ENCODE peak calls at places on chromosomes 16 and 17, in seven cellular contexts. One of them, this sample, is unnamed.

GRCh38 chr16:81633680-81634379 is 145.3 kb upstream of the PLCG2 start:
- DNase-seq in H9: no peak
- DNase-seq in H1: no peak
- DNase-seq in IMR-90: no peak
- DNase-seq in mesenchymal stem cell: no peak
- DNase-seq in neuronal stem cell: no peak
- DNase-seq in mesendoderm: no peak
- DNase-seq in this sample: no peak

GRCh38 chr16:54115558-54115957 is 171.0 kb downstream of the IRX3 start:
- DNase-seq in H9: no peak
- DNase-seq in H1: no peak
- DNase-seq in IMR-90: no peak
- DNase-seq in mesenchymal stem cell: no peak
- DNase-seq in neuronal stem cell: no peak
- DNase-seq in mesendoderm: no peak
- DNase-seq in this sample: no peak

GRCh38 chr17:9928601-9929341 is 23.7 kb upstream of the RCVRN start:
- DNase-seq in H9: peak
- DNase-seq in H1: peak
- DNase-seq in IMR-90: peak
- DNase-seq in mesenchymal stem cell: peak
- DNase-seq in neuronal stem cell: peak
- DNase-seq in mesendoderm: peak
- DNase-seq in this sample: peak

GRCh38 chr17:21388944-21389343 is 12.8 kb downstream of the KCNJ12 start:
- DNase-seq in H9: no peak
- DNase-seq in H1: no peak
- DNase-seq in IMR-90: no peak
- DNase-seq in mesenchymal stem cell: no peak
- DNase-seq in neuronal stem cell: no peak
- DNase-seq in mesendoderm: no peak
- DNase-seq in this sample: no peak

GRCh38 chr17:73393962-73394361 is 82.2 kb upstream of the CDC42EP4 start:
- DNase-seq in H9: peak
- DNase-seq in H1: no peak
- DNase-seq in IMR-90: peak
- DNase-seq in mesenchymal stem cell: peak
- DNase-seq in neuronal stem cell: no peak
- DNase-seq in mesendoderm: peak
- DNase-seq in this sample: no peak

GRCh38 chr16:4697867-4698291 is 4.5 kb downstream of the NUDT16L1 start:
- DNase-seq in H9: no peak
- DNase-seq in H1: no peak
- DNase-seq in IMR-90: no peak
- DNase-seq in mesenchymal stem cell: no peak
- DNase-seq in neuronal stem cell: no peak
- DNase-seq in mesendoderm: no peak
- DNase-seq in this sample: no peak

GRCh38 chr17:81019563-81020442 is 15.1 kb upstream of the BAIAP2 start:
- DNase-seq in H9: no peak
- DNase-seq in H1: no peak
- DNase-seq in IMR-90: no peak
- DNase-seq in mesenchymal stem cell: no peak
- DNase-seq in neuronal stem cell: no peak
- DNase-seq in mesendoderm: no peak
- DNase-seq in this sample: no peak

GRCh38 chr17:79388556-79389295 is 222.1 kb downstream of the RBFOX3 start:
- DNase-seq in H9: peak
- DNase-seq in H1: peak
- DNase-seq in IMR-90: peak
- DNase-seq in mesenchymal stem cell: peak
- DNase-seq in neuronal stem cell: peak
- DNase-seq in mesendoderm: peak
- DNase-seq in this sample: peak

GRCh38 chr17:54900457-54901229 is at the start of gene TOM1L1:
- DNase-seq in H9: peak
- DNase-seq in H1: peak
- DNase-seq in IMR-90: peak
- DNase-seq in mesenchymal stem cell: peak
- DNase-seq in neuronal stem cell: peak
- DNase-seq in mesendoderm: peak
- DNase-seq in this sample: peak

GRCh38 chr16:85061566-85061965 is 34.0 kb downstream of the KIAA0513 start:
- DNase-seq in H9: no peak
- DNase-seq in H1: no peak
- DNase-seq in IMR-90: no peak
- DNase-seq in mesenchymal stem cell: no peak
- DNase-seq in neuronal stem cell: no peak
- DNase-seq in mesendoderm: no peak
- DNase-seq in this sample: no peak

GRCh38 chr16:85057212-85057889 is 29.8 kb downstream of the KIAA0513 start:
- DNase-seq in H9: peak
- DNase-seq in H1: no peak
- DNase-seq in IMR-90: no peak
- DNase-seq in mesenchymal stem cell: no peak
- DNase-seq in neuronal stem cell: no peak
- DNase-seq in mesendoderm: peak
- DNase-seq in this sample: peak

GRCh38 chr16:85057948-85058347 is 30.4 kb downstream of the KIAA0513 start:
- DNase-seq in H9: no peak
- DNase-seq in H1: no peak
- DNase-seq in IMR-90: no peak
- DNase-seq in mesenchymal stem cell: no peak
- DNase-seq in neuronal stem cell: no peak
- DNase-seq in mesendoderm: no peak
- DNase-seq in this sample: no peak

GRCh38 chr16:85056211-85056748 is 28.7 kb downstream of the KIAA0513 start:
- DNase-seq in H9: peak
- DNase-seq in H1: no peak
- DNase-seq in IMR-90: peak
- DNase-seq in mesenchymal stem cell: peak
- DNase-seq in neuronal stem cell: no peak
- DNase-seq in mesendoderm: peak
- DNase-seq in this sample: no peak

DNA sequence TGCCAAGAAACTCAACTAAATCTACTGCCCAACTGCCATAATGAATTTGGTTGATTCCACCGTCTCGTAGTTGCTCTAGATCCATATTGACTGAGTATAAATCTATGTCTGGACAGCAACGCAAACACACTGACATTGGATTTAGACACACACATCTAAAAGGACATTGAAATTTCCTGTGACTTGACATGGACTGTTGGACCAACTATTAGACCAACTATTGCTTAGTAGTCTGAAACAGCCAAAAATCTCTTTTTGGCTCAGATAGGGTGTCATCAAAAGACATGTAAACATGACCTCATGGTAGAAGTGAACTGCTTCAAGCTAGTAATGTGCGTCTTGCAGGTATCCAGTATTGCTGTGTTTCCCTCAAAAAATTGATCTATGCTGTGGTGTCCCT is 31.3 kb downstream of the KIAA0513 start:
- DNase-seq in H9: no peak
- DNase-seq in H1: no peak
- DNase-seq in IMR-90: no peak
- DNase-seq in mesenchymal stem cell: no peak
- DNase-seq in neuronal stem cell: no peak
- DNase-seq in mesendoderm: no peak
- DNase-seq in this sample: no peak
- H4K8ac ChIP-seq in H9: no peak
- H4K8ac ChIP-seq in H1: no peak
- H4K8ac ChIP-seq in IMR-90: no peak
- H4K8ac ChIP-seq in mesenchymal stem cell: no peak
- H4K8ac ChIP-seq in neuronal stem cell: no peak
- H4K8ac ChIP-seq in mesendoderm: no peak
- H4K8ac ChIP-seq in this sample: no peak

GRCh38 chr17:76120658-76121008 is 17.0 kb upstream of the EXOC7 start:
- DNase-seq in H9: no peak
- DNase-seq in H1: no peak
- DNase-seq in IMR-90: no peak
- DNase-seq in mesenchymal stem cell: no peak
- DNase-seq in neuronal stem cell: no peak
- DNase-seq in mesendoderm: no peak
- DNase-seq in this sample: no peak
- H2BK5ac ChIP-seq in H9: no peak
- H2BK5ac ChIP-seq in H1: peak
- H2BK5ac ChIP-seq in IMR-90: no peak
- H2BK5ac ChIP-seq in mesenchymal stem cell: no peak
- H2BK5ac ChIP-seq in neuronal stem cell: no peak
- H2BK5ac ChIP-seq in mesendoderm: no peak
- H2BK5ac ChIP-seq in this sample: no peak

DNA sequence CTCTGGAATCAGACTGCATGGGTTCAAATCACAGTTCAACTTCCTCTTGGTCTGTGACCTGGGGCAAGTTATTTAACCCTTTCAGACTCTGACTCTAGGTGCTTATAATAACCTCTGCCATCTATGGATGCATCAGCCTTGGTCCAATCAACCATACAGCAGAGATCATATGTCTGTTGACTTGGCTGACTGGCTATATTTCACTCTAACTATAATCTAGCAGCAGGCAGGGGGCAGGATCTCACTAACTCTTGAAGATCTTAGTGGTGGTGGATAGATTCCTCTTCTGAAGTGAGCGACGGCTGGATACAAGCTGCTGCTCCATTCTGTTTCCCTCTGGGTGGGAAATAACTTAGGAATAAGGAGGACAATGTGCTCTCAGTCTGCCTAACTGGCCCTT is 146.6 kb downstream of the SKAP1 start:
- DNase-seq in H9: no peak
- DNase-seq in H1: no peak
- DNase-seq in IMR-90: no peak
- DNase-seq in mesenchymal stem cell: no peak
- DNase-seq in neuronal stem cell: no peak
- DNase-seq in mesendoderm: peak
- DNase-seq in this sample: no peak
- H4K8ac ChIP-seq in H9: no peak
- H4K8ac ChIP-seq in H1: no peak
- H4K8ac ChIP-seq in IMR-90: no peak
- H4K8ac ChIP-seq in mesenchymal stem cell: no peak
- H4K8ac ChIP-seq in neuronal stem cell: no peak
- H4K8ac ChIP-seq in mesendoderm: no peak
- H4K8ac ChIP-seq in this sample: no peak

GRCh38 chr17:31319253-31319661 is 2.2 kb downstream of the EVI2A start:
- DNase-seq in H9: no peak
- DNase-seq in H1: no peak
- DNase-seq in IMR-90: no peak
- DNase-seq in mesenchymal stem cell: no peak
- DNase-seq in neuronal stem cell: no peak
- DNase-seq in mesendoderm: no peak
- DNase-seq in this sample: no peak
- H2BK5ac ChIP-seq in H9: no peak
- H2BK5ac ChIP-seq in H1: no peak
- H2BK5ac ChIP-seq in IMR-90: no peak
- H2BK5ac ChIP-seq in mesenchymal stem cell: no peak
- H2BK5ac ChIP-seq in neuronal stem cell: no peak
- H2BK5ac ChIP-seq in mesendoderm: no peak
- H2BK5ac ChIP-seq in this sample: no peak

DNA sequence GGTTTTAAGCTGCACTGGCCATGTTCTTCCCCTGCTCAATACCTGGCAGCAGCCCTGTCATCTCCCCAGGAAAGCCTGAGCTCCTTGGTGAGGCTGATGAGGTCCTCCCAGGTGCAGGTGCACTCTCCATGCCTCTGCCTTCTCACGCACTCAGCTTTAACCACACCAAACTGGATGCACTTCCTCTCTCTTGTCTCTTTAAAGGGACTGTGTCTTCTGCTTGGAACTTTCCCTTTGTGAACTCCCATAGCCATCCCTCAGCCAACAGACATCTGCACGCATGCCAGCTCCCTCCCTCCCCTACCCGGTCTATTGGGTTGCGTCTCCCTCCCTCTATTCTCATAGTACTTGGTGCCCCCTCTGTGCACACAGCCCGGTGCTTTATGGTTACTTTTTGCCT is 231.2 kb downstream of the MSI2 start:
- DNase-seq in H9: no peak
- DNase-seq in H1: no peak
- DNase-seq in IMR-90: no peak
- DNase-seq in mesenchymal stem cell: no peak
- DNase-seq in neuronal stem cell: no peak
- DNase-seq in mesendoderm: no peak
- DNase-seq in this sample: no peak
- H4K8ac ChIP-seq in H9: no peak
- H4K8ac ChIP-seq in H1: no peak
- H4K8ac ChIP-seq in IMR-90: no peak
- H4K8ac ChIP-seq in mesenchymal stem cell: no peak
- H4K8ac ChIP-seq in neuronal stem cell: peak
- H4K8ac ChIP-seq in mesendoderm: no peak
- H4K8ac ChIP-seq in this sample: no peak

DNA sequence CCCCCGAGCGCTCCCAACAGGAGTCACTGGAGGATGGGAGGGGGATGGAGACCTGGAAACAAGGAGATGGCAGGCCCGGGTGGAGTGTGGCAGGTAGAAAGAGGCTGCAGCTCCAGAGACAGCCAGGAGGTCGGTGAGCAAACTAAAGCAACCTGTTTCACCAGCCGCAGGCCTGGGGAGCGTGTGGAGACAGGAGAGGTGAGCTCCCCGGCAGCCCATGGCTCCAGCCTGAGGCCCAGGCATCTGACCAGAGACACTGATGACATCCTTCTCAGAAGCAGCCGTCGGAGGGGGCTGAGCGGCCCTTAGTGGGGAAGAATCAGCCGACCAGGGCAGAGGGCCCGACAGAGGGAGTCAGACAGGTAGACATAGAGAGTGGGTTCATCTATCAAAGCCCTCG is 165.1 kb downstream of the ZNF423 start:
- DNase-seq in H9: no peak
- DNase-seq in H1: no peak
- DNase-seq in IMR-90: no peak
- DNase-seq in mesenchymal stem cell: no peak
- DNase-seq in neuronal stem cell: no peak
- DNase-seq in mesendoderm: peak
- DNase-seq in this sample: no peak
- H2BK5ac ChIP-seq in H9: no peak
- H2BK5ac ChIP-seq in H1: no peak
- H2BK5ac ChIP-seq in IMR-90: no peak
- H2BK5ac ChIP-seq in mesenchymal stem cell: no peak
- H2BK5ac ChIP-seq in neuronal stem cell: peak
- H2BK5ac ChIP-seq in mesendoderm: no peak
- H2BK5ac ChIP-seq in this sample: no peak

GRCh38 chr16:55370762-55371482 is 46.9 kb downstream of the IRX6 start:
- DNase-seq in H9: peak
- DNase-seq in H1: peak
- DNase-seq in IMR-90: peak
- DNase-seq in mesenchymal stem cell: no peak
- DNase-seq in neuronal stem cell: peak
- DNase-seq in mesendoderm: peak
- DNase-seq in this sample: no peak

GRCh38 chr16:55376045-55376444 is 52.0 kb downstream of the IRX6 start:
- DNase-seq in H9: no peak
- DNase-seq in H1: no peak
- DNase-seq in IMR-90: no peak
- DNase-seq in mesenchymal stem cell: no peak
- DNase-seq in neuronal stem cell: no peak
- DNase-seq in mesendoderm: no peak
- DNase-seq in this sample: no peak

GRCh38 chr16:55372792-55373488 is 48.9 kb downstream of the IRX6 start:
- DNase-seq in H9: no peak
- DNase-seq in H1: no peak
- DNase-seq in IMR-90: no peak
- DNase-seq in mesenchymal stem cell: no peak
- DNase-seq in neuronal stem cell: no peak
- DNase-seq in mesendoderm: no peak
- DNase-seq in this sample: no peak

GRCh38 chr16:55376567-55377167 is 52.7 kb downstream of the IRX6 start:
- DNase-seq in H9: no peak
- DNase-seq in H1: no peak
- DNase-seq in IMR-90: no peak
- DNase-seq in mesenchymal stem cell: no peak
- DNase-seq in neuronal stem cell: no peak
- DNase-seq in mesendoderm: no peak
- DNase-seq in this sample: no peak

GRCh38 chr16:55373489-55373832 is 49.5 kb downstream of the IRX6 start:
- DNase-seq in H9: no peak
- DNase-seq in H1: no peak
- DNase-seq in IMR-90: no peak
- DNase-seq in mesenchymal stem cell: no peak
- DNase-seq in neuronal stem cell: no peak
- DNase-seq in mesendoderm: no peak
- DNase-seq in this sample: no peak
- H4K8ac ChIP-seq in H9: no peak
- H4K8ac ChIP-seq in H1: no peak
- H4K8ac ChIP-seq in IMR-90: no peak
- H4K8ac ChIP-seq in mesenchymal stem cell: no peak
- H4K8ac ChIP-seq in neuronal stem cell: no peak
- H4K8ac ChIP-seq in mesendoderm: no peak
- H4K8ac ChIP-seq in this sample: no peak